ENCODE peak calls at places on chromosomes 11 and 22, in nine cellular contexts. H, V, E, S, Z, A, T, R and X are unnamed samples.

GRCh38 chr22:20273720-20274119 is 5.6 kb upstream of the RTN4R start:
- DNase-seq in E (no peak), H (no peak), S (no peak), Z (no peak), A (no peak), R (no peak), V (no peak), T (no peak), X (no peak)

GRCh38 chr11:75673977-75674582 is 5.2 kb upstream of the MAP6 start:
- DNase-seq in E (no peak), S (no peak), T (no peak), Z (peak; percentile 28), V (no peak), A (peak; percentile 62), R (no peak), H (no peak), X (no peak)

GRCh38 chr11:65498977-65499712 is at the start of gene MALAT1:
- DNase-seq in Z (peak; percentile 85), H (peak; percentile 98), T (peak; percentile 96), A (peak; percentile 94), E (peak; percentile 94), V (peak; percentile 96), S (peak; percentile 98), R (no peak), X (peak; percentile 88)

GRCh38 chr11:2826679-2827056 is 58.9 kb downstream of the CDKN1C start:
- DNase-seq in A (no peak), Z (no peak), E (no peak), T (no peak), S (no peak), V (no peak), R (no peak), H (no peak), X (no peak)

GRCh38 chr11:65112551-65113360 is 1.1 kb downstream of the TM7SF2 start:
- DNase-seq in Z (peak; percentile 60), V (peak; percentile 86), S (peak; percentile 93), E (peak; percentile 63), A (peak; percentile 42), R (no peak), T (peak; percentile 75), H (peak; percentile 88), X (no peak)

GRCh38 chr22:49155809-49156580 is 671.7 kb downstream of the BRD1 start:
- DNase-seq in E (peak; percentile 44), R (no peak), A (no peak), S (no peak), V (no peak), Z (no peak), H (no peak), T (no peak), X (no peak)

GRCh38 chr11:133955091-133955846 is 1.5 kb downstream of the IGSF9B start:
- DNase-seq in R (no peak), S (peak; percentile 62), H (no peak), A (no peak), V (peak; percentile 67), T (no peak), Z (no peak), E (peak; percentile 68), X (no peak)

GRCh38 chr11:94129505-94130335 is 1.1 kb downstream of the PANX1 start:
- DNase-seq in V (no peak), Z (no peak), A (no peak), S (no peak), E (peak; percentile 58), T (no peak), H (no peak), R (no peak), X (no peak)

GRCh38 chr11:66268953-66269906 is 791 bp downstream of the RAB1B start:
- DNase-seq in H (no peak), E (no peak), V (no peak), R (no peak), T (no peak), S (no peak), A (peak; percentile 72), Z (no peak), X (peak; percentile 55)

GRCh38 chr22:29310863-29311339 is 4.5 kb downstream of the GAS2L1 start:
- DNase-seq in S (peak; percentile 61), Z (peak; percentile 60), H (peak; percentile 98), V (peak; percentile 77), E (peak; percentile 88), R (peak; percentile 83), T (peak; percentile 67), A (peak; percentile 97), X (peak; percentile 86)

GRCh38 chr11:17386331-17387084 is 2.0 kb downstream of the KCNJ11 start:
- DNase-seq in R (no peak), A (peak; percentile 50), T (peak; percentile 46), E (peak; percentile 38), V (peak; percentile 60), Z (peak; percentile 30), S (peak; percentile 62), H (peak; percentile 86), X (no peak)

GRCh38 chr11:68682531-68682931 is 1.8 kb upstream of the GAL start:
- DNase-seq in Z (no peak), E (no peak), H (peak; percentile 32), R (no peak), V (no peak), S (no peak), A (no peak), T (no peak), X (no peak)

GRCh38 chr11:15884131-15884530 is 472.2 kb downstream of the SOX6 start:
- DNase-seq in V (no peak), S (no peak), T (no peak), A (no peak), Z (no peak), R (no peak), E (no peak), H (no peak), X (no peak)

GRCh38 chr22:30572840-30573593 is 1.4 kb downstream of the GAL3ST1 start:
- DNase-seq in R (no peak), T (no peak), Z (no peak), V (no peak), H (no peak), S (no peak), A (no peak), E (no peak), X (no peak)